ENCODE peak calls at places on chromosome 5, in ten cellular contexts. W is AG04450; Q is GM23248; F is fibroblast of lung; K is KBM-7; L is A549; B is RPMI8226; T is pancreas; X is mammary epithelial cell; J is stimulated activated CD8-positive, alpha-beta memory T cell treated with anti-CD3 and anti-CD28 coated beads, Interleukin-15, amount 100 ng/mL, for 4 hours. G is an unnamed sample.
A peak's percentile ranks its signal among the peaks of the same experiment; 100 is the strongest.

GRCh38 chr5:367358-368130 is 46.0 kb downstream of the AHRR start:
- DNase-seq in W (no peak), Q (no peak), F (no peak), K (no peak), L (no peak), B (no peak), T (no peak), X (no peak), J (no peak), G (no peak)

GRCh38 chr5:83764101-83764500 is 43.4 kb upstream of the HAPLN1 start:
- DNase-seq in W (no peak), Q (no peak), F (no peak), K (no peak), L (no peak), B (no peak), T (no peak), X (no peak), J (no peak), G (no peak)

GRCh38 chr5:92676120-92676838 is 904.7 kb downstream of the NR2F1-AS1 start:
- DNase-seq in W (no peak), Q (no peak), F (no peak), K (no peak), L (no peak), B (no peak), T (no peak), X (no peak), J (no peak), G (no peak)

GRCh38 chr5:80308526-80308925 is 11.3 kb upstream of the SPZ1 start:
- DNase-seq in W (no peak), Q (no peak), F (no peak), K (no peak), L (peak; percentile 18), B (no peak), T (no peak), X (no peak), J (no peak), G (no peak)

GRCh38 chr5:60102961-60103683 is 209.6 kb upstream of the PDE4D start:
- DNase-seq in W (no peak), Q (peak; percentile 31), F (no peak), K (no peak), L (peak; percentile 52), B (no peak), T (no peak), X (peak; percentile 26), J (no peak), G (no peak)

GRCh38 chr5:148386041-148386440 is 2.3 kb downstream of the FBXO38 start:
- DNase-seq in W (no peak), Q (peak; percentile 43), F (no peak), K (no peak), L (no peak), B (no peak), T (no peak), X (peak; percentile 5), J (no peak), G (no peak)

GRCh38 chr5:62143268-62144229 is 162.5 kb upstream of the KIF2A start:
- DNase-seq in W (no peak), Q (peak; percentile 60), F (peak; percentile 57), K (peak; percentile 37), L (peak; percentile 25), B (peak; percentile 24), T (no peak), X (peak; percentile 40), J (no peak), G (no peak)

GRCh38 chr5:5711112-5711511 is 288.6 kb downstream of the ICE1 start:
- DNase-seq in W (no peak), Q (no peak), F (no peak), K (no peak), L (no peak), B (no peak), T (no peak), X (no peak), J (no peak), G (no peak)

GRCh38 chr5:10301266-10301665 is 6.4 kb downstream of the CMBL start:
- DNase-seq in W (no peak), Q (no peak), F (no peak), K (no peak), L (no peak), B (no peak), T (peak; percentile 33), X (no peak), J (no peak), G (no peak)

G was measured in activated gamma-delta T cell.